ENCODE peak calls at places on chromosomes 4 and X, in five cellular contexts. U is cardiac muscle cell, T is EH, C is foreskin fibroblast, B is spleen. V is an unnamed sample.

GRCh38 chrX:103063191-103063845 is 653 bp downstream of the BEX1 start:
- DNase-seq in U (peak), T (peak), C (peak), B (no peak), V (no peak)

GRCh38 chrX:254630-255215 is 26.5 kb upstream of the PLCXD1 start:
- DNase-seq in U (no peak), T (no peak), C (no peak), B (peak), V (peak)

GRCh38 chr4:103499094-103499493 is 220.7 kb downstream of the TACR3 start:
- DNase-seq in U (peak), T (no peak), C (peak), B (no peak), V (no peak)

GRCh38 chr4:89838005-89838404 is 1.0 kb upstream of the SNCA start:
- DNase-seq in U (peak), T (no peak), C (no peak), B (no peak), V (no peak)

GRCh38 chr4:144647095-144647959 is 1.4 kb downstream of the HHIP start:
- DNase-seq in U (peak), T (peak), C (no peak), B (no peak), V (no peak)

GRCh38 chr4:147843162-147843561 is 111.3 kb downstream of the ARHGAP10 start:
- DNase-seq in U (no peak), T (no peak), C (no peak), B (no peak), V (no peak)

GRCh38 chr4:3824521-3825270 is 58.5 kb downstream of the ADRA2C start:
- DNase-seq in U (no peak), T (no peak), C (no peak), B (no peak), V (no peak)

GRCh38 chr4:81712714-81713113 is 241.0 kb upstream of the RASGEF1B start:
- DNase-seq in U (no peak), T (no peak), C (no peak), B (no peak), V (no peak)

GRCh38 chrX:117871796-117872195 is 244.8 kb downstream of the KLHL13 start:
- DNase-seq in U (no peak), T (no peak), C (no peak), B (no peak), V (no peak)

GRCh38 chrX:63738696-63739095 is 46.3 kb downstream of the ARHGEF9 start:
- DNase-seq in U (no peak), T (peak), C (no peak), B (no peak), V (no peak)

GRCh38 chr4:8409271-8410065 is 31.1 kb downstream of the ACOX3 start:
- DNase-seq in U (peak), T (peak), C (no peak), B (peak), V (no peak)

GRCh38 chrX:129842510-129843208 is 1.0 kb downstream of the ZDHHC9 start:
- DNase-seq in U (peak), T (peak), C (peak), B (peak), V (peak)

GRCh38 chr4:53061467-53061866 is 199.3 kb downstream of the RASL11B start:
- DNase-seq in U (no peak), T (no peak), C (no peak), B (no peak), V (no peak)

GRCh38 chr4:139942284-139942683 is 211.7 kb downstream of the MAML3 start:
- DNase-seq in U (no peak), T (no peak), C (no peak), B (no peak), V (no peak)